ENCODE peak calls at places on chromosomes 5 and 9, in eight cellular contexts. W, Z, J, D, G, U, Y and C are unnamed samples.

GRCh38 chr5:96015709-96016108 is 54.1 kb upstream of the ELL2 start:
- DNase-seq in U (no peak), W (no peak), J (no peak), D (no peak), Y (no peak), Z (no peak), G (no peak), C (no peak)

GRCh38 chr9:75998107-75998780 is 107.8 kb downstream of the PCSK5 start:
- DNase-seq in Y (no peak), G (no peak), W (no peak), U (no peak), J (no peak), D (no peak), Z (no peak), C (no peak)

GRCh38 chr5:109830955-109831502 is 141.3 kb downstream of the MAN2A1 start:
- DNase-seq in D (peak), W (peak), G (no peak), U (peak), Y (no peak), Z (peak), J (peak), C (peak)

GRCh38 chr9:92059045-92059444 is 56.2 kb downstream of the SPTLC1 start:
- DNase-seq in Y (no peak), D (no peak), G (no peak), J (no peak), U (no peak), Z (no peak), W (no peak), C (no peak)

GRCh38 chr5:138461343-138462125 is 3.7 kb upstream of the EGR1 start:
- DNase-seq in Y (no peak), J (peak), G (no peak), W (peak), Z (peak), D (no peak), U (peak), C (peak)

GRCh38 chr5:7904170-7904569 is 35.2 kb downstream of the MTRR start:
- DNase-seq in J (peak), G (no peak), W (peak), Y (no peak), D (no peak), Z (peak), U (peak), C (peak)

GRCh38 chr5:74798977-74799911 is 32.2 kb downstream of the NSA2 start:
- DNase-seq in Z (peak), J (peak), W (peak), G (peak), Y (no peak), U (peak), D (no peak), C (peak)

GRCh38 chr9:136092741-136093140 is 2.3 kb downstream of the NACC2 start:
- DNase-seq in W (no peak), D (no peak), J (no peak), Z (no peak), G (no peak), U (no peak), Y (no peak), C (no peak)

GRCh38 chr5:88287846-88288588 is 19.4 kb upstream of the TMEM161B start:
- DNase-seq in W (no peak), Y (no peak), Z (no peak), D (no peak), J (no peak), U (no peak), G (no peak), C (no peak)

GRCh38 chr5:135456238-135457099 is 4.3 kb upstream of the TIFAB start:
- DNase-seq in Y (no peak), J (peak), W (peak), G (no peak), D (no peak), U (peak), Z (no peak), C (peak)